ENCODE peak calls at places on chromosomes 12 and 14, in ten cellular contexts. K is breast epithelium, G is right lobe of liver, C is tibial nerve, T is adrenal gland, X is ovary, E is suprapubic skin, N is A549, Y is stomach, F is endothelial cell of umbilical vein. M is an unnamed sample.

GRCh38 chr12:100491104-100491503 is 17.4 kb downstream of the NR1H4 start:
- DNase-seq in G (no peak), E (no peak), N (no peak), Y (no peak), K (no peak), C (no peak), T (no peak), F (no peak), X (no peak), M (no peak)

GRCh38 chr12:5567021-5567744 is 135.3 kb downstream of the NTF3 start:
- DNase-seq in C (no peak), N (no peak), E (no peak), K (no peak), Y (no peak), X (peak; percentile 57), T (no peak), G (no peak), F (no peak), M (no peak)

GRCh38 chr14:103716091-103716801 is 636 bp downstream of the ZFYVE21 start:
- DNase-seq in T (no peak), K (no peak), G (peak; percentile 61), Y (no peak), N (no peak), C (no peak), F (no peak), X (peak; percentile 70), E (no peak), M (no peak)

GRCh38 chr12:110266980-110267620 is 13.9 kb upstream of the ATP2A2 start:
- DNase-seq in F (peak; percentile 75), Y (no peak), E (no peak), K (no peak), C (peak; percentile 16), N (peak; percentile 83), X (peak; percentile 54), T (no peak), G (no peak), M (peak; percentile 57)

GRCh38 chr12:18655351-18655750 is 82.5 kb downstream of the PLCZ1 start:
- DNase-seq in F (no peak), E (no peak), C (no peak), X (no peak), K (no peak), T (no peak), N (no peak), Y (no peak), G (no peak), M (no peak)

GRCh38 chr12:131942671-131943070 is 7.1 kb upstream of the EP400 start:
- DNase-seq in Y (peak; percentile 7), T (no peak), E (peak; percentile 41), C (no peak), X (no peak), G (no peak), F (no peak), K (peak; percentile 46), N (no peak), M (no peak)

GRCh38 chr12:89390802-89391673 is 38.7 kb upstream of the DUSP6 start:
- DNase-seq in C (no peak), G (peak; percentile 34), X (no peak), K (no peak), E (no peak), Y (no peak), F (peak; percentile 62), N (peak; percentile 68), T (no peak), M (no peak)

GRCh38 chr14:54275997-54276396 is 120.8 kb upstream of the CDKN3 start:
- DNase-seq in K (no peak), T (no peak), G (no peak), F (no peak), E (no peak), Y (no peak), N (no peak), C (no peak), X (no peak), M (no peak)

GRCh38 chr12:54036620-54037359 is 3.9 kb downstream of the HOXC5 start:
- DNase-seq in E (no peak), F (no peak), K (no peak), X (peak; percentile 56), T (peak; percentile 78), N (peak; percentile 57), C (no peak), Y (no peak), G (no peak), M (no peak)

GRCh38 chr14:74401504-74402241 is 24.3 kb downstream of the SYNDIG1L start:
- DNase-seq in N (no peak), X (no peak), F (no peak), C (peak; percentile 9), G (no peak), T (peak; percentile 54), Y (peak; percentile 38), K (no peak), E (no peak), M (peak; percentile 18)
- TF ChIP-seq POLR2A in N (no peak), X (no peak), F (no peak), C (no peak), G (no peak), T (no peak), Y (no peak), K (no peak), E (no peak), M (no peak)

DNA sequence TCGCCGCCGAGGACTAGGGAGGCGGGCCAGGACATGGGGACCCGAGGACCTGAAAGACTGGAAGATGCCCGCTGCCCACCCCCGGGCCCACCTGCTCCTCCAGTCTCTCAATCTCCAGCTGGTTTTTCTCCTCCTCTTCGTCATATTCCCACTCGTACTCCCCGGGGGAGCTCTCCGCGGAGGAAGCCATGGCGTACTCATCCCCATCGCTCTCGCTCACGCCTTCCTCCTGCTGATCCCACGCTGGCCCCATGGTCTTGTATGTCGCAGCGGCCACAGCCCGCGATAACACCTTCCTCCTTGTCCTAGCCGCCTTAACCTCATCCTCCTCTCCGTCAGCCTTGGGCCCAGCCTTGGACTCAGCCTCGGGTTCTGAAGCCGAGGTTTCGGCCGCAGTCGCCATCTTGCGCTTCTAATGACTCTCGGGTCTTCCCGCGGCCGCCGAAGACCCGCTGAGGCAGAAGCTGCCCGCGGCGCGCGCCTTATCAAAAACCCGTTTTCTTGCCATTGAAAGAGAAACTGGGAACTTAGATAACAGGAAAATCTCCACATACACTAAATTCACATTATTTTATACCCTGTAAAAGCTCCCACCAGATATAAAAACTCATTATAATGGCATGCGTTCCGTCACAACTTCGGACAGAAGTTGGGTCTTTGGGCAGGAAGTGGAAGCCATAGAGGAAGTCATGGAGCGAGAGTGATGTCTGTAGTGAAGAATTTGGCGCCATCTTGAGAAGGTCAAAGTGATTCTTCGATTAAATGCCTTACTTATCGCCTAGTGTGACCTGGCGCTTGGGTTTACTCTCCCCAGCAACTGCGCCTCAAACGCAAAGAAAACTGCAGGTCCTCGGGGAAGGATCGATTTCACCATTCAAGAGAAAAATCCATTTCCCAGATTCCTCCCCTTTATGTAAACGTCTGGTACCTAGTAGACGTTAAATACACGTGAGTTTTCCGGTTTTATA is at the start of gene SART3:
- DNase-seq in X (peak; percentile 85), N (peak; percentile 93), G (peak; percentile 76), K (peak; percentile 67), Y (peak; percentile 75), T (peak; percentile 77), E (peak; percentile 88), F (peak; percentile 96), C (peak; percentile 73), M (peak; percentile 68)
- TF ChIP-seq CTCF in X (no peak), N (no peak), G (no peak), K (no peak), Y (no peak), T (no peak), E (no peak), F (no peak), C (no peak), M (no peak)

DNA sequence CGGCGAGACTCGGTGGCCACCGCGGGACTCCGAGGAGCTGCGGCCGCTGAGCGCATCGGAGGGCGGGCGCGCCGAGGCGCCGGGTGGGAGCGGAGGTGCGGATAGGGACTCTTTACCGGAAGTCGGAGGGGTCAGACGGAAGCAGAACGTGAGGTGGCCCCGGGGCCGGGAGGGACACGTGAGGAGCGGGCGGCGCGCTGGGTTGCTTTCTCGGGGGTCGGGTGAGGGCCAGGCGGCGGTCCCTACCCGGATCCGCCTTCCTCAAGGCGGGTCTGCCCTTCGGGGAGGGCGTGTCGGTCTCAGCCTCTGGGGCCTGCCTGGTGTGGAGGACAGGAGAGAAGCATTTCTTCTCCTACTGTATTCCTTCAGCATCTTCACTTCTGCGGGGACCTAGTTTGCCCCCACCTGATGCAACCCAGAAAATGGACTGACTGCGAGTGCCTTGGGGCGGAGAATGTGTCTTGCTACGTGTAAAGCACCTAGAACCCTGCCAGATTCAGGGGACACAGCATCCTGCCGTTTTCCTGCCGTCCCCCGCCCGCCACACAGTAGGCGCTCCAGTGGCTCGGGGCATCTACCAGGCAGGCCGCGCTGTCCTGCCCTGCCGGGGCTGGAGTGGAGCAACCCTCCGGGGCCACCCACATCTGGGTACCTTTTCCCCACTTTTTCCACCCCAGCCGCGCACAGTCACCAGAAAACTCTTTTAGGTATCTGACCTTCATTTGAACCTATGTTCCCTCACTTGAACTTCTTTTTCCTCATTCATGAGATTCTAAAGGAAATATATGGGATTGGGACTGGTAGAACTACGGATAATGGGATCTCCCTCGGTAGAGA is 562 bp upstream of the ATXN2 start:
- DNase-seq in E (peak; percentile 94), N (peak; percentile 98), Y (peak; percentile 85), X (peak; percentile 93), G (peak; percentile 92), F (peak; percentile 89), C (peak; percentile 85), T (peak; percentile 93), K (peak; percentile 82), M (peak; percentile 81)
- TF ChIP-seq POLR2A in E (peak; percentile 76), N (peak; percentile 86), Y (peak; percentile 35), X (peak; percentile 81), G (peak; percentile 77), F (peak; percentile 81), C (peak; percentile 68), T (peak; percentile 52), K (peak; percentile 90), M (peak; percentile 88)

GRCh38 chr14:105378873-105379685 is 19.3 kb upstream of the TEX22 start:
- DNase-seq in C (no peak), X (no peak), Y (no peak), N (no peak), K (no peak), G (no peak), E (no peak), F (no peak), T (no peak), M (no peak)

GRCh38 chr14:105377555-105378182 is 20.7 kb upstream of the TEX22 start:
- DNase-seq in N (no peak), K (no peak), Y (no peak), G (no peak), X (no peak), E (no peak), F (no peak), T (no peak), C (no peak), M (no peak)

GRCh38 chr14:105378199-105378598 is 20.1 kb upstream of the TEX22 start:
- DNase-seq in X (no peak), T (no peak), Y (no peak), G (no peak), E (no peak), N (no peak), K (no peak), F (no peak), C (no peak), M (no peak)

GRCh38 chr14:105375635-105376057 is 22.7 kb upstream of the TEX22 start:
- DNase-seq in X (no peak), T (no peak), G (no peak), K (no peak), Y (no peak), E (no peak), C (no peak), F (peak; percentile 54), N (no peak), M (no peak)

GRCh38 chr14:105376521-105377440 is 21.6 kb upstream of the TEX22 start:
- DNase-seq in F (no peak), X (no peak), T (no peak), G (no peak), E (no peak), Y (no peak), C (no peak), N (no peak), K (no peak), M (no peak)
- TF ChIP-seq CTCF in F (no peak), X (no peak), T (no peak), G (no peak), E (no peak), Y (no peak), C (no peak), N (no peak), K (no peak), M (no peak)